ENCODE peak calls at places on chromosomes 7 and 10, in eight cellular contexts. Q is GM12878; D is ELR; G is bronchial epithelial cell; U is AG10803; M is cardiac fibroblast; I is activated T-helper 1 cell treated with anti-CD3 and anti-CD28 coated beads, Interleukin-12 subunit alpha, Interleukin-12 subunit beta, Interleukin-2, Interleukin-4 antibody, amounts not matched to agents 30 ng/mL and 10 ng/mL and 1 ng/mL, durations not matched to agents 14 hours and 24 hours and 36 hours; L is GM13977. F is an unnamed sample.

GRCh38 chr7:102104245-102104644 is 182.4 kb upstream of the SH2B2 start:
- DNase-seq in I (no peak), D (no peak), L (no peak), Q (no peak), U (no peak), G (no peak), M (no peak), F (no peak)

GRCh38 chr10:79923145-79923544 is 25.8 kb downstream of the SFTPD start:
- DNase-seq in M (no peak), U (no peak), D (no peak), Q (no peak), I (no peak), G (no peak), L (no peak), F (no peak)

GRCh38 chr10:114374141-114374791 is 30.0 kb downstream of the AFAP1L2 start:
- DNase-seq in M (peak), G (no peak), D (no peak), U (no peak), I (no peak), L (no peak), Q (no peak), F (no peak)

GRCh38 chr10:123997486-123998196 is 95.8 kb downstream of the CHST15 start:
- DNase-seq in D (peak), Q (peak), I (no peak), M (peak), L (peak), G (peak), U (peak), F (peak)

GRCh38 chr7:107857541-107857912 is 33.5 kb upstream of the DLD start:
- DNase-seq in L (no peak), U (peak), I (no peak), D (peak), M (peak), Q (no peak), G (peak), F (peak)

GRCh38 chr10:7258948-7259523 is 151.8 kb downstream of the SFMBT2 start:
- DNase-seq in U (no peak), L (peak), I (peak), M (no peak), D (no peak), G (no peak), Q (no peak), F (no peak)

GRCh38 chr10:122567056-122567660 is 6.6 kb downstream of the DMBT1 start:
- DNase-seq in U (peak), D (peak), Q (no peak), I (no peak), L (peak), M (peak), G (no peak), F (peak)

GRCh38 chr7:144027070-144027469 is 21.7 kb upstream of the OR2A5 start:
- DNase-seq in L (no peak), U (peak), Q (no peak), G (peak), D (peak), M (peak), I (no peak), F (peak)

GRCh38 chr7:77184990-77185389 is 14.6 kb downstream of the FGL2 start:
- DNase-seq in D (no peak), I (no peak), U (peak), L (no peak), G (no peak), M (peak), Q (no peak), F (peak)

GRCh38 chr10:28381903-28382347 is 79.1 kb upstream of the MPP7 start:
- DNase-seq in M (peak), G (peak), I (peak), L (peak), Q (peak), U (peak), D (peak), F (peak)

GRCh38 chr7:22481726-22482125 is 18.3 kb downstream of the STEAP1B start:
- DNase-seq in I (no peak), G (peak), D (peak), Q (peak), L (no peak), U (peak), M (peak), F (peak)

GRCh38 chr7:69739182-69739581 is 140.9 kb downstream of the AUTS2 start:
- DNase-seq in U (no peak), D (no peak), M (no peak), Q (peak), I (no peak), L (peak), G (peak), F (no peak)

GRCh38 chr10:99532687-99533495 is at the start of gene NKX2-3:
- DNase-seq in U (peak), D (peak), M (peak), Q (no peak), I (peak), G (no peak), L (peak), F (no peak)

GRCh38 chr7:47571355-47572100 is 10.4 kb downstream of the TNS3 start:
- DNase-seq in M (peak), U (peak), L (no peak), G (peak), I (no peak), D (peak), Q (no peak), F (peak)

GRCh38 chr10:13943735-13944398 is 357.1 kb downstream of the PRPF18 start:
- DNase-seq in M (no peak), G (no peak), D (no peak), I (no peak), U (no peak), Q (no peak), L (no peak), F (no peak)

GRCh38 chr10:131617113-131617877 is 283.5 kb upstream of the PPP2R2D start:
- DNase-seq in Q (no peak), G (no peak), L (no peak), D (no peak), I (no peak), U (no peak), M (no peak), F (no peak)

F was measured in GM03348.